ENCODE peak calls at places on chromosomes 3 and 15, in eight cellular contexts. One of them, this sample, is unnamed.
A peak's percentile ranks its signal among the peaks of the same experiment; 100 is the strongest.

GRCh38 chr3:14925729-14926591 is 21.4 kb upstream of the NR2C2 start:
- DNase-seq in body of pancreas: no peak
- DNase-seq in pancreas: no peak
- DNase-seq in HCT116: peak; percentile 66
- DNase-seq in GM23338: peak; percentile 89
- DNase-seq in dorsolateral prefrontal cortex: no peak
- DNase-seq in BJ: no peak
- DNase-seq in heart left ventricle: no peak
- DNase-seq in this sample: peak; percentile 28

GRCh38 chr3:57078366-57079220 is 18.1 kb downstream of the SPATA12 start:
- DNase-seq in pancreas: peak; percentile 58
- DNase-seq in heart left ventricle: peak; percentile 46
- DNase-seq in dorsolateral prefrontal cortex: no peak
- DNase-seq in BJ: no peak
- DNase-seq in GM23338: peak; percentile 73
- DNase-seq in HCT116: no peak
- DNase-seq in body of pancreas: peak; percentile 67
- DNase-seq in this sample: no peak

GRCh38 chr3:21414506-21414905 is 336.5 kb downstream of the ZNF385D start:
- DNase-seq in dorsolateral prefrontal cortex: no peak
- DNase-seq in GM23338: no peak
- DNase-seq in BJ: no peak
- DNase-seq in HCT116: no peak
- DNase-seq in heart left ventricle: no peak
- DNase-seq in body of pancreas: no peak
- DNase-seq in pancreas: no peak
- DNase-seq in this sample: no peak

GRCh38 chr3:32137870-32138269 is 31.4 kb downstream of the GPD1L start:
- DNase-seq in GM23338: peak; percentile 28
- DNase-seq in body of pancreas: no peak
- DNase-seq in heart left ventricle: no peak
- DNase-seq in dorsolateral prefrontal cortex: no peak
- DNase-seq in HCT116: no peak
- DNase-seq in pancreas: no peak
- DNase-seq in BJ: no peak
- DNase-seq in this sample: no peak

GRCh38 chr15:58190419-58190818 is 52.2 kb downstream of the AQP9 start:
- DNase-seq in dorsolateral prefrontal cortex: no peak
- DNase-seq in body of pancreas: no peak
- DNase-seq in pancreas: no peak
- DNase-seq in HCT116: peak; percentile 7
- DNase-seq in BJ: no peak
- DNase-seq in GM23338: no peak
- DNase-seq in heart left ventricle: no peak
- DNase-seq in this sample: no peak

GRCh38 chr15:58115692-58116091 is 22.5 kb upstream of the AQP9 start:
- DNase-seq in dorsolateral prefrontal cortex: no peak
- DNase-seq in pancreas: no peak
- DNase-seq in body of pancreas: no peak
- DNase-seq in heart left ventricle: no peak
- DNase-seq in GM23338: peak; percentile 29
- DNase-seq in HCT116: peak; percentile 2
- DNase-seq in BJ: no peak
- DNase-seq in this sample: no peak

GRCh38 chr15:89362203-89363101 is 27.8 kb upstream of the POLG start:
- DNase-seq in heart left ventricle: no peak
- DNase-seq in body of pancreas: no peak
- DNase-seq in dorsolateral prefrontal cortex: peak; percentile 79
- DNase-seq in pancreas: no peak
- DNase-seq in BJ: no peak
- DNase-seq in HCT116: no peak
- DNase-seq in GM23338: peak; percentile 35
- DNase-seq in this sample: no peak

GRCh38 chr3:61844346-61844745 is 283.0 kb downstream of the PTPRG start:
- DNase-seq in BJ: no peak
- DNase-seq in body of pancreas: no peak
- DNase-seq in HCT116: no peak
- DNase-seq in dorsolateral prefrontal cortex: no peak
- DNase-seq in pancreas: no peak
- DNase-seq in heart left ventricle: no peak
- DNase-seq in GM23338: no peak
- DNase-seq in this sample: no peak

GRCh38 chr15:66169023-66169422 is 84.5 kb downstream of the MEGF11 start:
- DNase-seq in GM23338: no peak
- DNase-seq in body of pancreas: no peak
- DNase-seq in HCT116: no peak
- DNase-seq in BJ: no peak
- DNase-seq in heart left ventricle: no peak
- DNase-seq in dorsolateral prefrontal cortex: no peak
- DNase-seq in pancreas: no peak
- DNase-seq in this sample: no peak

GRCh38 chr3:49721861-49722781 is 1.6 kb downstream of the GMPPB start:
- DNase-seq in HCT116: no peak
- DNase-seq in BJ: no peak
- DNase-seq in pancreas: peak; percentile 55
- DNase-seq in body of pancreas: no peak
- DNase-seq in GM23338: no peak
- DNase-seq in dorsolateral prefrontal cortex: no peak
- DNase-seq in heart left ventricle: no peak
- DNase-seq in this sample: no peak

GRCh38 chr15:56820333-56820732 is 87.0 kb upstream of the ZNF280D start:
- DNase-seq in heart left ventricle: no peak
- DNase-seq in GM23338: no peak
- DNase-seq in BJ: no peak
- DNase-seq in dorsolateral prefrontal cortex: no peak
- DNase-seq in body of pancreas: no peak
- DNase-seq in pancreas: no peak
- DNase-seq in HCT116: no peak
- DNase-seq in this sample: no peak

GRCh38 chr3:149879872-149880271 is 66.9 kb downstream of the RNF13 start:
- DNase-seq in GM23338: peak; percentile 82
- DNase-seq in BJ: peak; percentile 19
- DNase-seq in dorsolateral prefrontal cortex: peak; percentile 62
- DNase-seq in pancreas: peak; percentile 16
- DNase-seq in body of pancreas: peak; percentile 46
- DNase-seq in HCT116: peak; percentile 24
- DNase-seq in heart left ventricle: peak; percentile 29
- DNase-seq in this sample: peak; percentile 28

GRCh38 chr3:31314261-31314660 is 218.5 kb upstream of the STT3B start:
- DNase-seq in BJ: no peak
- DNase-seq in pancreas: no peak
- DNase-seq in body of pancreas: no peak
- DNase-seq in GM23338: no peak
- DNase-seq in HCT116: no peak
- DNase-seq in heart left ventricle: no peak
- DNase-seq in dorsolateral prefrontal cortex: no peak
- DNase-seq in this sample: no peak

GRCh38 chr3:62942761-62943160 is 67.5 kb upstream of the CADPS start:
- DNase-seq in body of pancreas: no peak
- DNase-seq in heart left ventricle: no peak
- DNase-seq in GM23338: no peak
- DNase-seq in BJ: no peak
- DNase-seq in dorsolateral prefrontal cortex: no peak
- DNase-seq in pancreas: no peak
- DNase-seq in HCT116: no peak
- DNase-seq in this sample: no peak

GRCh38 chr3:111541911-111542483 is at the start of gene CD96:
- DNase-seq in pancreas: no peak
- DNase-seq in BJ: no peak
- DNase-seq in dorsolateral prefrontal cortex: no peak
- DNase-seq in body of pancreas: peak; percentile 28
- DNase-seq in heart left ventricle: no peak
- DNase-seq in HCT116: no peak
- DNase-seq in GM23338: no peak
- DNase-seq in this sample: no peak

GRCh38 chr15:25089577-25089976 is 134.8 kb downstream of the SNRPN start:
- DNase-seq in dorsolateral prefrontal cortex: no peak
- DNase-seq in body of pancreas: no peak
- DNase-seq in HCT116: no peak
- DNase-seq in BJ: no peak
- DNase-seq in GM23338: no peak
- DNase-seq in heart left ventricle: no peak
- DNase-seq in pancreas: no peak
- DNase-seq in this sample: no peak

GRCh38 chr3:146770881-146771280 is 165.7 kb upstream of the PLSCR5 start:
- DNase-seq in body of pancreas: no peak
- DNase-seq in BJ: no peak
- DNase-seq in heart left ventricle: no peak
- DNase-seq in dorsolateral prefrontal cortex: no peak
- DNase-seq in pancreas: no peak
- DNase-seq in GM23338: no peak
- DNase-seq in HCT116: no peak
- DNase-seq in this sample: no peak

GRCh38 chr3:122786067-122786466 is 7.6 kb downstream of the HSPBAP1 start:
- DNase-seq in pancreas: no peak
- DNase-seq in body of pancreas: no peak
- DNase-seq in GM23338: no peak
- DNase-seq in HCT116: no peak
- DNase-seq in heart left ventricle: no peak
- DNase-seq in BJ: peak; percentile 20
- DNase-seq in dorsolateral prefrontal cortex: no peak
- DNase-seq in this sample: peak; percentile 39

GRCh38 chr15:60788514-60789091 is 309.7 kb upstream of the ICE2 start:
- DNase-seq in BJ: no peak
- DNase-seq in dorsolateral prefrontal cortex: no peak
- DNase-seq in body of pancreas: no peak
- DNase-seq in heart left ventricle: no peak
- DNase-seq in pancreas: no peak
- DNase-seq in HCT116: no peak
- DNase-seq in GM23338: no peak
- DNase-seq in this sample: no peak

GRCh38 chr15:19987389-19988048 is 554.1 kb downstream of the GOLGA6L6 start:
- DNase-seq in BJ: no peak
- DNase-seq in body of pancreas: no peak
- DNase-seq in pancreas: no peak
- DNase-seq in GM23338: peak; percentile 16
- DNase-seq in heart left ventricle: no peak
- DNase-seq in HCT116: no peak
- DNase-seq in dorsolateral prefrontal cortex: no peak
- DNase-seq in this sample: no peak

GRCh38 chr15:74308643-74308945 is 58.9 kb downstream of the CYP11A1 start:
- DNase-seq in BJ: no peak
- DNase-seq in GM23338: no peak
- DNase-seq in pancreas: no peak
- DNase-seq in body of pancreas: no peak
- DNase-seq in heart left ventricle: no peak
- DNase-seq in dorsolateral prefrontal cortex: no peak
- DNase-seq in HCT116: no peak
- DNase-seq in this sample: no peak

GRCh38 chr15:74314897-74315438 is 52.5 kb downstream of the CYP11A1 start:
- DNase-seq in heart left ventricle: no peak
- DNase-seq in body of pancreas: no peak
- DNase-seq in pancreas: no peak
- DNase-seq in HCT116: no peak
- DNase-seq in BJ: no peak
- DNase-seq in GM23338: no peak
- DNase-seq in dorsolateral prefrontal cortex: no peak
- DNase-seq in this sample: peak; percentile 32

GRCh38 chr15:74313889-74314288 is 53.6 kb downstream of the CYP11A1 start:
- DNase-seq in dorsolateral prefrontal cortex: no peak
- DNase-seq in heart left ventricle: no peak
- DNase-seq in pancreas: no peak
- DNase-seq in body of pancreas: no peak
- DNase-seq in BJ: no peak
- DNase-seq in GM23338: no peak
- DNase-seq in HCT116: no peak
- DNase-seq in this sample: no peak

GRCh38 chr15:74312445-74313007 is 54.9 kb downstream of the CYP11A1 start:
- DNase-seq in body of pancreas: peak; percentile 49
- DNase-seq in GM23338: no peak
- DNase-seq in dorsolateral prefrontal cortex: no peak
- DNase-seq in HCT116: no peak
- DNase-seq in pancreas: no peak
- DNase-seq in BJ: no peak
- DNase-seq in heart left ventricle: no peak
- DNase-seq in this sample: no peak

GRCh38 chr15:74311734-74312444 is 55.6 kb downstream of the CYP11A1 start:
- DNase-seq in GM23338: peak; percentile 69
- DNase-seq in HCT116: peak; percentile 35
- DNase-seq in dorsolateral prefrontal cortex: no peak
- DNase-seq in BJ: no peak
- DNase-seq in body of pancreas: no peak
- DNase-seq in heart left ventricle: no peak
- DNase-seq in pancreas: no peak
- DNase-seq in this sample: no peak
- TF ChIP-seq CTCF in GM23338: peak; percentile 79
- TF ChIP-seq CTCF in HCT116: peak; percentile 88
- TF ChIP-seq CTCF in dorsolateral prefrontal cortex: no peak
- TF ChIP-seq CTCF in BJ: peak; percentile 80
- TF ChIP-seq CTCF in body of pancreas: peak; percentile 7
- TF ChIP-seq CTCF in heart left ventricle: peak; percentile 45
- TF ChIP-seq CTCF in pancreas: no peak
- TF ChIP-seq CTCF in this sample: peak; percentile 78

GRCh38 chr3:10615715-10616114 is 110.3 kb upstream of the ATP2B2 start:
- DNase-seq in GM23338: no peak
- DNase-seq in dorsolateral prefrontal cortex: no peak
- DNase-seq in body of pancreas: no peak
- DNase-seq in heart left ventricle: no peak
- DNase-seq in pancreas: no peak
- DNase-seq in HCT116: no peak
- DNase-seq in BJ: no peak
- DNase-seq in this sample: no peak
- H3K27me3 ChIP-seq in GM23338: no peaks in the 10 kb centered on the region
- H3K27me3 ChIP-seq in dorsolateral prefrontal cortex: no peaks in the 10 kb centered on the region
- H3K27me3 ChIP-seq in body of pancreas: no peaks in the 10 kb centered on the region
- H3K27me3 ChIP-seq in heart left ventricle: peaks cover 23% of the 10 kb centered on the region
- H3K27me3 ChIP-seq in pancreas: no peaks in the 10 kb centered on the region
- H3K27me3 ChIP-seq in HCT116: peaks cover 61% of the 10 kb centered on the region
- H3K27me3 ChIP-seq in BJ: no peaks in the 10 kb centered on the region
- H3K27me3 ChIP-seq in this sample: peaks cover 3% of the 10 kb centered on the region

GRCh38 chr3:114089675-114090074 is 33.1 kb downstream of the QTRT2 start:
- DNase-seq in body of pancreas: no peak
- DNase-seq in GM23338: no peak
- DNase-seq in dorsolateral prefrontal cortex: no peak
- DNase-seq in pancreas: no peak
- DNase-seq in HCT116: no peak
- DNase-seq in heart left ventricle: no peak
- DNase-seq in BJ: no peak
- DNase-seq in this sample: no peak

GRCh38 chr3:114081022-114081421 is 24.5 kb downstream of the QTRT2 start:
- DNase-seq in heart left ventricle: no peak
- DNase-seq in body of pancreas: no peak
- DNase-seq in dorsolateral prefrontal cortex: no peak
- DNase-seq in HCT116: no peak
- DNase-seq in BJ: no peak
- DNase-seq in pancreas: no peak
- DNase-seq in GM23338: no peak
- DNase-seq in this sample: no peak

GRCh38 chr3:114083112-114083511 is 26.6 kb downstream of the QTRT2 start:
- DNase-seq in heart left ventricle: no peak
- DNase-seq in pancreas: no peak
- DNase-seq in GM23338: no peak
- DNase-seq in dorsolateral prefrontal cortex: no peak
- DNase-seq in body of pancreas: no peak
- DNase-seq in HCT116: no peak
- DNase-seq in BJ: no peak
- DNase-seq in this sample: no peak

GRCh38 chr3:114086356-114086755 is 29.8 kb downstream of the QTRT2 start:
- DNase-seq in HCT116: no peak
- DNase-seq in dorsolateral prefrontal cortex: no peak
- DNase-seq in body of pancreas: no peak
- DNase-seq in heart left ventricle: no peak
- DNase-seq in GM23338: no peak
- DNase-seq in pancreas: no peak
- DNase-seq in BJ: no peak
- DNase-seq in this sample: no peak
- H3K4me3 ChIP-seq in HCT116: no peak overlapping the region
- H3K4me3 ChIP-seq in dorsolateral prefrontal cortex: no peak overlapping the region
- H3K4me3 ChIP-seq in body of pancreas: no peak overlapping the region
- H3K4me3 ChIP-seq in heart left ventricle: no peak overlapping the region
- H3K4me3 ChIP-seq in GM23338: no peak overlapping the region
- H3K4me3 ChIP-seq in pancreas: no peak overlapping the region
- H3K4me3 ChIP-seq in BJ: no peak overlapping the region
- H3K4me3 ChIP-seq in this sample: no peak overlapping the region

GRCh38 chr3:126703512-126704493 is at the start of gene CHCHD6:
- DNase-seq in dorsolateral prefrontal cortex: peak; percentile 95
- DNase-seq in HCT116: peak; percentile 93
- DNase-seq in BJ: peak; percentile 41
- DNase-seq in heart left ventricle: peak; percentile 94
- DNase-seq in GM23338: peak; percentile 98
- DNase-seq in body of pancreas: peak; percentile 96
- DNase-seq in pancreas: peak; percentile 94
- DNase-seq in this sample: peak; percentile 68
- TF ChIP-seq CTCF in dorsolateral prefrontal cortex: peak; percentile 39
- TF ChIP-seq CTCF in HCT116: no peak
- TF ChIP-seq CTCF in BJ: peak; percentile 19
- TF ChIP-seq CTCF in heart left ventricle: peak; percentile 9
- TF ChIP-seq CTCF in GM23338: peak; percentile 56
- TF ChIP-seq CTCF in body of pancreas: peak; percentile 33
- TF ChIP-seq CTCF in pancreas: no peak
- TF ChIP-seq CTCF in this sample: peak; percentile 25

This sample was measured in kidney epithelial cell.